ENCODE peak calls at places on chromosome 13, in four cellular contexts. S, C, Q and D are unnamed samples.

GRCh38 chr13:36685912-36686311 is 12.1 kb downstream of the SERTM1 start:
- DNase-seq in S (no peak), C (peak; percentile 14), Q (no peak), D (peak; percentile 86)

GRCh38 chr13:36530050-36530789 is 97.9 kb downstream of the CCNA1 start:
- DNase-seq in S (no peak), Q (peak; percentile 48), C (peak; percentile 29), D (peak; percentile 27)

GRCh38 chr13:40170982-40171381 is 495.5 kb downstream of the FOXO1 start:
- DNase-seq in C (no peak), S (no peak), Q (no peak), D (no peak)

GRCh38 chr13:41496420-41497234 is 39.3 kb downstream of the RGCC start:
- DNase-seq in S (no peak), Q (no peak), C (no peak), D (peak; percentile 20)

GRCh38 chr13:102400619-102401125 is 1.2 kb downstream of the FGF14 start:
- DNase-seq in Q (no peak), S (peak; percentile 69), C (no peak), D (peak; percentile 42)

GRCh38 chr13:36526897-36527296 is 94.6 kb downstream of the CCNA1 start:
- DNase-seq in C (no peak), Q (no peak), S (no peak), D (no peak)

GRCh38 chr13:63517376-63517775 is 2101.7 kb upstream of the PCDH20 start:
- DNase-seq in Q (peak; percentile 1), C (no peak), S (no peak), D (peak; percentile 85)

GRCh38 chr13:105774739-105775460 is 760.6 kb downstream of the EFNB2 start:
- DNase-seq in Q (no peak), S (no peak), C (no peak), D (no peak)

GRCh38 chr13:111074826-111075225 is 40.3 kb upstream of the ARHGEF7 start:
- DNase-seq in S (no peak), C (no peak), Q (no peak), D (peak; percentile 41)

GRCh38 chr13:50646070-50646469 is 197.4 kb downstream of the DLEU7 start:
- DNase-seq in Q (no peak), S (no peak), C (no peak), D (no peak)

GRCh38 chr13:55632402-55632801 is 1508.3 kb upstream of the PRR20A start:
- DNase-seq in S (no peak), Q (no peak), C (no peak), D (no peak)

GRCh38 chr13:45325806-45326205 is 15.2 kb downstream of the TPT1 start:
- DNase-seq in S (no peak), C (no peak), Q (peak; percentile 87), D (peak; percentile 95)

GRCh38 chr13:24630121-24630520 is 50.1 kb upstream of the ATP12A start:
- DNase-seq in S (no peak), Q (no peak), C (no peak), D (no peak)

GRCh38 chr13:103883152-103883551 is 816.9 kb upstream of the SLC10A2 start:
- DNase-seq in S (peak; percentile 75), C (peak; percentile 87), Q (peak; percentile 92), D (peak; percentile 87)

GRCh38 chr13:30713133-30713532 is 22.2 kb upstream of the ALOX5AP start:
- DNase-seq in C (peak; percentile 34), Q (no peak), S (peak; percentile 84), D (no peak)

GRCh38 chr13:30710442-30710841 is 24.9 kb upstream of the ALOX5AP start:
- DNase-seq in S (no peak), Q (no peak), C (no peak), D (no peak)

GRCh38 chr13:30711375-30711774 is 24.0 kb upstream of the ALOX5AP start:
- DNase-seq in C (no peak), Q (peak; percentile 57), S (no peak), D (peak; percentile 71)

GRCh38 chr13:30714629-30715028 is 20.7 kb upstream of the ALOX5AP start:
- DNase-seq in Q (no peak), C (no peak), S (no peak), D (no peak)

DNA sequence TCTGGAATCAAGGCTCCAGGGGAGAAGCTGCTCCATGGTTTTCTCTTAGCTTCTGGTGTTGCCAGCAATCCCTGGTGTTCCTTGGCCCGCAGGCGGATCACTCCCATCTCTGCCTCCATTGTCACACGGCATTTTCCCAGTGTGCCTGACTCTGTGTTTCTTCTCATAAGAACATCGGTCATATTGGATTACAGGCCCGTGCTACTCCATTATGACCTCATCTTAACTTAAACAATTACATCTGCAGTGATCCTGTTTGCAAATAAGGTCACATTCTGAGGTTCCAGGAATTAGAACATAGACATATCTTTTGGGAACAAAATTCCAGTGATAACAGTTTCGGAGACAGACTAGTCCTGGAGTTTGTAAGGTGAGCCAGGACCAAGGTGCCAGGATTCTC is 23.5 kb upstream of the ALOX5AP start:
- DNase-seq in C (no peak), S (no peak), Q (no peak), D (no peak)
- H3K4me3 ChIP-seq in C (no peak overlapping the region), S (no peak overlapping the region), Q (no peak overlapping the region), D (no peak overlapping the region)

DNA sequence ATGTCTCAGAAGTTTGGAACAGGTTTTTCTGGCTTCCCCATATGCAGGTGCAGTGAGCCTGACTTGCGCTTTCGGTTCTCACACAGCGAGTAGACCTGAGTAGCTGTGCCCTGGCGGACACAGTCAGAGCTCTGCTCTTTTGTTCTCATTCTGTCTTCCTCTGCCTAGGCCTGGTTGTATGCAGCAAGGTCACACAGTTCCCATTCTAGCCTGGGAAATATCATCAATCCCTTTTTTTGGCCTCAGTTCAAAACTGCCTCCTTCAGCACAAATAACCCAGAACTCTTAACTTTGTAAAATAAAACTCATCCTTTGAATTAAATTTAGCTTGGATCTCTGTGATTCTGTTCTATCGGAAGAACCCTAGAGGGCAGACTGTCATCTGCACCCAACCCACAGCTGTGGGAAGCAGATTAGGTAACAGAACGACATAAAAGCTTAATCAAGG is 10.2 kb downstream of the OXGR1 start:
- DNase-seq in S (peak; percentile 81), Q (no peak), C (peak; percentile 52), D (peak; percentile 12)
- TF ChIP-seq CTCF in S (peak; percentile 19), Q (peak; percentile 24), C (no peak), D (peak; percentile 16)

GRCh38 chr13:109870281-109871017 is 84.1 kb upstream of the IRS2 start:
- DNase-seq in S (no peak), Q (no peak), C (no peak), D (no peak)
- H3K4me3 ChIP-seq in S (no peak overlapping the region), Q (peak overlapping the region; percentile 39), C (no peak overlapping the region), D (no peak overlapping the region)

DNA sequence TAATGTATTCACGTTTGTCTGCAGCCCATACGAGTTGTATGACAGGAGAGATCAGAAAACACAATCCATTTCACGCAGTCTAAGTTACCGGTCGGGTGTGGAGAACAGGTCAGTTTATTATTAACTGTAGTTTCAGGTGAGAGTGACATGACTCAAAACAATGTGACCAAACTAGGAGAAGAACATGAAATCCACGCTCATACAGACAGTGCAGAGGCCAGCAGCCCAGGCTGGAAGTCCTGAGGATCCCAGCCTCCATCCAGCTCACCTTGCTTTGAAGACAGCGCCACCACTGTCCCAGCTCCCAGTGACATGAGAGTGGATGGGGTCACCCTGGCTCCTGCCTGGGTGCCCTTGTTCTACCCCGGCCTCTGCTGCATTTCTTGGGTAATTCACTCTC is 19.7 kb upstream of the ATP11A start:
- DNase-seq in Q (no peak), S (no peak), C (no peak), D (no peak)
- TF ChIP-seq CTCF in Q (no peak), S (no peak), C (no peak), D (no peak)